ENCODE peak calls at places on chromosome 13, in seven cellular contexts. F is cardiac septum; W is HS-27A; D is LoVo; J is head of caudate nucleus; A is activated naive CD4-positive, alpha-beta T cell; R is ELR. P is an unnamed sample.
A peak's percentile ranks its signal among the peaks of the same experiment; 100 is the strongest.

GRCh38 chr13:102328909-102329308 is 72.9 kb downstream of the FGF14 start:
- DNase-seq in F (no peak), W (no peak), D (no peak), J (no peak), A (no peak), R (no peak), P (no peak)

GRCh38 chr13:73610799-73611592 is 523.2 kb downstream of the KLF12 start:
- DNase-seq in F (no peak), W (no peak), D (peak; percentile 15), J (no peak), A (no peak), R (peak; percentile 8), P (no peak)

GRCh38 chr13:72757792-72758535 is 23.7 kb downstream of the DIS3 start:
- DNase-seq in F (no peak), W (no peak), D (no peak), J (no peak), A (no peak), R (peak; percentile 38), P (no peak)

GRCh38 chr13:113059891-113060290 is 45.7 kb upstream of the F7 start:
- DNase-seq in F (no peak), W (no peak), D (no peak), J (no peak), A (no peak), R (no peak), P (no peak)

GRCh38 chr13:99307648-99308339 is 595 bp upstream of the GPR183 start:
- DNase-seq in F (no peak), W (no peak), D (no peak), J (no peak), A (no peak), R (peak; percentile 91), P (peak; percentile 48)

GRCh38 chr13:98829541-98829940 is 77.1 kb upstream of the SLC15A1 start:
- DNase-seq in F (no peak), W (no peak), D (no peak), J (no peak), A (no peak), R (no peak), P (no peak)

GRCh38 chr13:109940637-109941036 is 154.3 kb upstream of the IRS2 start:
- DNase-seq in F (no peak), W (no peak), D (no peak), J (no peak), A (no peak), R (no peak), P (no peak)

GRCh38 chr13:40271511-40271910 is 394.9 kb downstream of the FOXO1 start:
- DNase-seq in F (no peak), W (no peak), D (no peak), J (no peak), A (no peak), R (no peak), P (no peak)

GRCh38 chr13:48562296-48563066 is 29.6 kb upstream of the RCBTB2 start:
- DNase-seq in F (no peak), W (no peak), D (no peak), J (no peak), A (peak; percentile 16), R (peak; percentile 22), P (peak; percentile 69)

GRCh38 chr13:108357228-108357627 is 87.7 kb downstream of the TNFSF13B start:
- DNase-seq in F (no peak), W (no peak), D (no peak), J (no peak), A (no peak), R (no peak), P (no peak)

GRCh38 chr13:67410645-67411044 is 180.5 kb upstream of the PCDH9 start:
- DNase-seq in F (no peak), W (no peak), D (no peak), J (no peak), A (no peak), R (no peak), P (no peak)

GRCh38 chr13:99385940-99386339 is 78.7 kb upstream of the GPR183 start:
- DNase-seq in F (peak; percentile 63), W (no peak), D (no peak), J (no peak), A (no peak), R (no peak), P (no peak)

GRCh38 chr13:80083516-80084085 is 257.3 kb downstream of the SPRY2 start:
- DNase-seq in F (no peak), W (no peak), D (no peak), J (no peak), A (no peak), R (peak; percentile 16), P (no peak)

GRCh38 chr13:28408235-28408848 is 86.6 kb downstream of the FLT1 start:
- DNase-seq in F (peak; percentile 78), W (no peak), D (no peak), J (no peak), A (no peak), R (no peak), P (no peak)

GRCh38 chr13:80217614-80218456 is 123.1 kb downstream of the SPRY2 start:
- DNase-seq in F (no peak), W (no peak), D (no peak), J (no peak), A (no peak), R (peak; percentile 57), P (no peak)

P was measured in T-helper 22 cell.